ENCODE peak calls at places on chromosomes 6 and 20, in four cellular contexts. One of them, this sample, is unnamed.

GRCh38 chr6:158849899-158850806 is 31.0 kb upstream of the EZR start:
- DNase-seq in neuronal stem cell: no peak
- DNase-seq in astrocyte: peak
- DNase-seq in right cardiac atrium: no peak
- DNase-seq in this sample: no peak

GRCh38 chr20:4592316-4593148 is 129.2 kb upstream of the PRND start:
- DNase-seq in right cardiac atrium: peak
- DNase-seq in neuronal stem cell: peak
- DNase-seq in astrocyte: no peak
- DNase-seq in this sample: peak

GRCh38 chr6:6769466-6769865 is 180.9 kb downstream of the LY86 start:
- DNase-seq in neuronal stem cell: no peak
- DNase-seq in astrocyte: no peak
- DNase-seq in right cardiac atrium: no peak
- DNase-seq in this sample: no peak

GRCh38 chr6:77040566-77041195 is 422.6 kb downstream of the HTR1B start:
- DNase-seq in astrocyte: peak
- DNase-seq in right cardiac atrium: no peak
- DNase-seq in neuronal stem cell: no peak
- DNase-seq in this sample: no peak

GRCh38 chr6:149454405-149454848 is 30.4 kb downstream of the ZC3H12D start:
- DNase-seq in right cardiac atrium: peak
- DNase-seq in astrocyte: peak
- DNase-seq in neuronal stem cell: no peak
- DNase-seq in this sample: peak

GRCh38 chr20:46122071-46122470 is 4.0 kb downstream of the CD40 start:
- DNase-seq in astrocyte: peak
- DNase-seq in right cardiac atrium: no peak
- DNase-seq in neuronal stem cell: no peak
- DNase-seq in this sample: no peak

GRCh38 chr6:52904562-52905279 is 4.8 kb downstream of the GSTA3 start:
- DNase-seq in astrocyte: no peak
- DNase-seq in right cardiac atrium: no peak
- DNase-seq in neuronal stem cell: no peak
- DNase-seq in this sample: no peak

GRCh38 chr20:19757487-19757972 is 528 bp upstream of the RIN2 start:
- DNase-seq in neuronal stem cell: peak
- DNase-seq in right cardiac atrium: peak
- DNase-seq in astrocyte: peak
- DNase-seq in this sample: peak

GRCh38 chr20:1619861-1620444 is at the start of gene SIRPB1:
- DNase-seq in right cardiac atrium: no peak
- DNase-seq in astrocyte: no peak
- DNase-seq in neuronal stem cell: no peak
- DNase-seq in this sample: peak

GRCh38 chr6:153104220-153104619 is 26.9 kb downstream of the RGS17 start:
- DNase-seq in right cardiac atrium: no peak
- DNase-seq in neuronal stem cell: no peak
- DNase-seq in astrocyte: peak
- DNase-seq in this sample: no peak

GRCh38 chr6:40904583-40905194 is 134.3 kb downstream of the UNC5CL start:
- DNase-seq in astrocyte: no peak
- DNase-seq in neuronal stem cell: no peak
- DNase-seq in right cardiac atrium: no peak
- DNase-seq in this sample: no peak

GRCh38 chr6:36906539-36906938 is 20.8 kb downstream of the C6orf89 start:
- DNase-seq in astrocyte: no peak
- DNase-seq in neuronal stem cell: no peak
- DNase-seq in right cardiac atrium: peak
- DNase-seq in this sample: peak

GRCh38 chr6:157236040-157236725 is 87.1 kb downstream of the TMEM242 start:
- DNase-seq in right cardiac atrium: no peak
- DNase-seq in neuronal stem cell: no peak
- DNase-seq in astrocyte: no peak
- DNase-seq in this sample: no peak

GRCh38 chr6:82608777-82609176 is 245.2 kb downstream of the TPBG start:
- DNase-seq in right cardiac atrium: no peak
- DNase-seq in neuronal stem cell: peak
- DNase-seq in astrocyte: no peak
- DNase-seq in this sample: no peak

GRCh38 chr6:155448823-155449789 is 6.5 kb downstream of the NOX3 start:
- DNase-seq in astrocyte: peak
- DNase-seq in right cardiac atrium: no peak
- DNase-seq in neuronal stem cell: no peak
- DNase-seq in this sample: peak

GRCh38 chr6:7463785-7464184 is 74.2 kb downstream of the RIOK1 start:
- DNase-seq in neuronal stem cell: peak
- DNase-seq in right cardiac atrium: no peak
- DNase-seq in astrocyte: no peak
- DNase-seq in this sample: no peak

GRCh38 chr6:108114861-108115597 is 40.5 kb upstream of the OSTM1 start:
- DNase-seq in astrocyte: peak
- DNase-seq in right cardiac atrium: peak
- DNase-seq in neuronal stem cell: peak
- DNase-seq in this sample: peak

GRCh38 chr6:87066449-87067288 is 28.2 kb downstream of the CGA start:
- DNase-seq in right cardiac atrium: peak
- DNase-seq in neuronal stem cell: peak
- DNase-seq in astrocyte: peak
- DNase-seq in this sample: peak

GRCh38 chr6:63349401-63349800 is 29.6 kb upstream of the LGSN start:
- DNase-seq in astrocyte: no peak
- DNase-seq in right cardiac atrium: no peak
- DNase-seq in neuronal stem cell: no peak
- DNase-seq in this sample: no peak

GRCh38 chr6:106520711-106521367 is 108.5 kb downstream of the RTN4IP1 start:
- DNase-seq in right cardiac atrium: peak
- DNase-seq in astrocyte: no peak
- DNase-seq in neuronal stem cell: no peak
- DNase-seq in this sample: peak

GRCh38 chr20:25274891-25275812 is 27.3 kb downstream of the PYGB start:
- DNase-seq in neuronal stem cell: no peak
- DNase-seq in astrocyte: no peak
- DNase-seq in right cardiac atrium: peak
- DNase-seq in this sample: peak

GRCh38 chr6:90765895-90766294 is 179.0 kb upstream of the MAP3K7 start:
- DNase-seq in right cardiac atrium: no peak
- DNase-seq in astrocyte: no peak
- DNase-seq in neuronal stem cell: no peak
- DNase-seq in this sample: no peak

GRCh38 chr6:41767112-41767946 is 12.4 kb downstream of the FRS3 start:
- DNase-seq in astrocyte: peak
- DNase-seq in neuronal stem cell: no peak
- DNase-seq in right cardiac atrium: peak
- DNase-seq in this sample: peak

DNA sequence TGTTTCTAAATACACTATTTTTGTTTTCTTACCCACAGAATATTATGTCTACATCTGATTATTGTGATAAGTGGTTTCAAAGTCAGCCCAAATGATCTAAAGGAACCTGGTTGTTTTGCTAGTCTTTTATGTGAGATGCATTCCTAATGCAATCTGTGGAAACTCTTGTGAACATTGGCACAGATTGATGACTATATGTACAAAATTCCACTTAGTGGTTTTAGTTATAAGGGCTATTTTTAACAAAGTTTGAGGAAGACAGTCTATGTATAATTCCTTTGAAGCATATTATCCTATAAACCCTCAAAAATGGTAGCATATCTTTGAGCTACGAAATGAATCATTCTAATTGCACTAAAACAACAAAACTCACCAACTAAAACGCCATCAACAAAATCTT is 140.9 kb downstream of the GRIK2 start:
- DNase-seq in right cardiac atrium: no peak
- DNase-seq in neuronal stem cell: no peak
- DNase-seq in astrocyte: peak
- DNase-seq in this sample: no peak
- H3K4me3 ChIP-seq in right cardiac atrium: no peak
- H3K4me3 ChIP-seq in neuronal stem cell: no peak
- H3K4me3 ChIP-seq in astrocyte: no peak
- H3K4me3 ChIP-seq in this sample: no peak

GRCh38 chr20:62824476-62825287 is 7.8 kb downstream of the COL9A3 start:
- DNase-seq in right cardiac atrium: peak
- DNase-seq in astrocyte: no peak
- DNase-seq in neuronal stem cell: no peak
- DNase-seq in this sample: peak
- H3K4me3 ChIP-seq in right cardiac atrium: no peak
- H3K4me3 ChIP-seq in astrocyte: no peak
- H3K4me3 ChIP-seq in neuronal stem cell: no peak
- H3K4me3 ChIP-seq in this sample: peak

GRCh38 chr6:167046861-167047495 is 47.8 kb downstream of the CEP43 start:
- DNase-seq in neuronal stem cell: no peak
- DNase-seq in right cardiac atrium: no peak
- DNase-seq in astrocyte: no peak
- DNase-seq in this sample: no peak
- H3K4me3 ChIP-seq in neuronal stem cell: no peak
- H3K4me3 ChIP-seq in right cardiac atrium: no peak
- H3K4me3 ChIP-seq in astrocyte: no peak
- H3K4me3 ChIP-seq in this sample: no peak

DNA sequence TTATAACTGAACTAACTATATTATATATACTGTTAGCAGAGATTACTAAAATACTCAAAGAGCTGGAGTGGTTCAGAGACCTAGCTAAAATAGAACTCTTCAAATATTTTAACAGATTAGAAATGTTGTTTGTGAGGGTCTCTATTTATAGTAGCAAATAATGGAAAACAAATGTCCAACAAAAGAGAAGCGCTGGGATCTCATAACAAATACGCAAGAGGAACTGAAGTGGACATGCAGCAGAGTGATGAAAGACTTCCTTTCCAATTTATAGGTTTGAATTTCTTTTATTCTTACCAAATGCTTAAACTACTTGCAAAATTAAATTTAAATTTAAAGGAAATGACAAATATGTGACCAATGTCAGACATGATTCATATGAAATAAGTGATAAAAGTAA is 49.9 kb downstream of the PIGU start:
- DNase-seq in astrocyte: no peak
- DNase-seq in right cardiac atrium: no peak
- DNase-seq in neuronal stem cell: no peak
- DNase-seq in this sample: no peak
- H3K4me3 ChIP-seq in astrocyte: no peak
- H3K4me3 ChIP-seq in right cardiac atrium: no peak
- H3K4me3 ChIP-seq in neuronal stem cell: no peak
- H3K4me3 ChIP-seq in this sample: no peak